ENCODE peak calls at places on chromosomes 13 and 19, in four cellular contexts. One of them, this sample, is unnamed.

GRCh38 chr13:95349267-95349666 is 48.0 kb upstream of the ABCC4 start:
- DNase-seq in AG10803: no peak
- DNase-seq in ELR: peak
- DNase-seq in GDM1: no peak
- DNase-seq in this sample: no peak

GRCh38 chr19:2478324-2478755 is 2.4 kb downstream of the GADD45B start:
- DNase-seq in GDM1: no peak
- DNase-seq in AG10803: peak
- DNase-seq in ELR: peak
- DNase-seq in this sample: peak

GRCh38 chr13:25300861-25301346 is 521 bp upstream of the NUP58 start:
- DNase-seq in GDM1: no peak
- DNase-seq in ELR: no peak
- DNase-seq in AG10803: peak
- DNase-seq in this sample: no peak

GRCh38 chr19:44626067-44626624 is 12.8 kb downstream of the IGSF23 start:
- DNase-seq in GDM1: no peak
- DNase-seq in ELR: peak
- DNase-seq in AG10803: peak
- DNase-seq in this sample: peak

GRCh38 chr13:105462098-105462497 is 1073.4 kb downstream of the EFNB2 start:
- DNase-seq in ELR: no peak
- DNase-seq in AG10803: no peak
- DNase-seq in GDM1: no peak
- DNase-seq in this sample: no peak

GRCh38 chr19:653425-653824 is 9.6 kb downstream of the RNF126 start:
- DNase-seq in GDM1: no peak
- DNase-seq in ELR: no peak
- DNase-seq in AG10803: no peak
- DNase-seq in this sample: no peak

GRCh38 chr13:58463841-58464240 is 832.3 kb downstream of the PCDH17 start:
- DNase-seq in ELR: no peak
- DNase-seq in AG10803: no peak
- DNase-seq in GDM1: no peak
- DNase-seq in this sample: no peak

GRCh38 chr19:14073232-14073924 is 792 bp downstream of the MISP3 start:
- DNase-seq in AG10803: peak
- DNase-seq in ELR: peak
- DNase-seq in GDM1: peak
- DNase-seq in this sample: peak

This sample was measured in kidney tubule cell.